ENCODE peak calls at places on chromosomes 1 and 21, in nine cellular contexts. One of them, this sample, is unnamed.

GRCh38 chr1:213535679-213536078 is 452.1 kb upstream of the PROX1 start:
- DNase-seq in right lobe of liver: no peak
- DNase-seq in esophagus muscularis mucosa: no peak
- DNase-seq in 8988T: no peak
- DNase-seq in thoracic aorta: no peak
- DNase-seq in fibroblast of pulmonary artery: no peak
- DNase-seq in amygdala: no peak
- DNase-seq in hippocampal formation: no peak
- DNase-seq in NCI-H1092 treated with DMSO at 0.1 percent for 48 hours: no peak
- DNase-seq in this sample: no peak

GRCh38 chr1:29849038-29849750 is 612.9 kb downstream of the PTPRU start:
- DNase-seq in right lobe of liver: no peak
- DNase-seq in esophagus muscularis mucosa: no peak
- DNase-seq in 8988T: no peak
- DNase-seq in thoracic aorta: no peak
- DNase-seq in fibroblast of pulmonary artery: peak; percentile 44
- DNase-seq in amygdala: no peak
- DNase-seq in hippocampal formation: no peak
- DNase-seq in NCI-H1092 treated with DMSO at 0.1 percent for 48 hours: peak; percentile 62
- DNase-seq in this sample: peak; percentile 65

GRCh38 chr21:42437786-42438185 is 34.1 kb downstream of the UBASH3A start:
- DNase-seq in right lobe of liver: no peak
- DNase-seq in esophagus muscularis mucosa: no peak
- DNase-seq in 8988T: no peak
- DNase-seq in thoracic aorta: no peak
- DNase-seq in fibroblast of pulmonary artery: peak; percentile 14
- DNase-seq in amygdala: no peak
- DNase-seq in hippocampal formation: no peak
- DNase-seq in NCI-H1092 treated with DMSO at 0.1 percent for 48 hours: no peak
- DNase-seq in this sample: no peak

GRCh38 chr1:33327587-33328325 is 6.9 kb upstream of the A3GALT2 start:
- DNase-seq in right lobe of liver: no peak
- DNase-seq in esophagus muscularis mucosa: no peak
- DNase-seq in 8988T: no peak
- DNase-seq in thoracic aorta: no peak
- DNase-seq in fibroblast of pulmonary artery: peak; percentile 95
- DNase-seq in amygdala: no peak
- DNase-seq in hippocampal formation: no peak
- DNase-seq in NCI-H1092 treated with DMSO at 0.1 percent for 48 hours: peak; percentile 76
- DNase-seq in this sample: no peak

GRCh38 chr1:81478217-81478616 is 322.5 kb upstream of the ADGRL2 start:
- DNase-seq in right lobe of liver: no peak
- DNase-seq in esophagus muscularis mucosa: no peak
- DNase-seq in 8988T: no peak
- DNase-seq in thoracic aorta: no peak
- DNase-seq in fibroblast of pulmonary artery: no peak
- DNase-seq in amygdala: no peak
- DNase-seq in hippocampal formation: peak; percentile 34
- DNase-seq in NCI-H1092 treated with DMSO at 0.1 percent for 48 hours: peak; percentile 77
- DNase-seq in this sample: no peak

GRCh38 chr1:43373034-43373940 is 5.5 kb upstream of the ELOVL1 start:
- DNase-seq in right lobe of liver: peak; percentile 32
- DNase-seq in esophagus muscularis mucosa: no peak
- DNase-seq in 8988T: no peak
- DNase-seq in thoracic aorta: no peak
- DNase-seq in fibroblast of pulmonary artery: peak; percentile 75
- DNase-seq in amygdala: no peak
- DNase-seq in hippocampal formation: no peak
- DNase-seq in NCI-H1092 treated with DMSO at 0.1 percent for 48 hours: no peak
- DNase-seq in this sample: no peak

GRCh38 chr1:1777950-1778826 is at the start of gene NADK:
- DNase-seq in right lobe of liver: peak; percentile 75
- DNase-seq in esophagus muscularis mucosa: no peak
- DNase-seq in 8988T: peak; percentile 78
- DNase-seq in thoracic aorta: no peak
- DNase-seq in fibroblast of pulmonary artery: peak; percentile 50
- DNase-seq in amygdala: peak; percentile 27
- DNase-seq in hippocampal formation: no peak
- DNase-seq in NCI-H1092 treated with DMSO at 0.1 percent for 48 hours: peak; percentile 12
- DNase-seq in this sample: peak; percentile 38

GRCh38 chr1:59819566-59820438 is 5.1 kb downstream of the HOOK1 start:
- DNase-seq in right lobe of liver: no peak
- DNase-seq in esophagus muscularis mucosa: no peak
- DNase-seq in 8988T: no peak
- DNase-seq in thoracic aorta: no peak
- DNase-seq in fibroblast of pulmonary artery: no peak
- DNase-seq in amygdala: no peak
- DNase-seq in hippocampal formation: no peak
- DNase-seq in NCI-H1092 treated with DMSO at 0.1 percent for 48 hours: no peak
- DNase-seq in this sample: no peak

GRCh38 chr1:231923461-231924132 is 297.0 kb downstream of the DISC1 start:
- DNase-seq in right lobe of liver: no peak
- DNase-seq in esophagus muscularis mucosa: no peak
- DNase-seq in 8988T: no peak
- DNase-seq in thoracic aorta: no peak
- DNase-seq in fibroblast of pulmonary artery: no peak
- DNase-seq in amygdala: no peak
- DNase-seq in hippocampal formation: peak; percentile 64
- DNase-seq in NCI-H1092 treated with DMSO at 0.1 percent for 48 hours: no peak
- DNase-seq in this sample: no peak

GRCh38 chr1:9770276-9770675 is 53.5 kb downstream of the CLSTN1 start:
- DNase-seq in right lobe of liver: no peak
- DNase-seq in esophagus muscularis mucosa: no peak
- DNase-seq in 8988T: no peak
- DNase-seq in thoracic aorta: no peak
- DNase-seq in fibroblast of pulmonary artery: no peak
- DNase-seq in amygdala: no peak
- DNase-seq in hippocampal formation: no peak
- DNase-seq in NCI-H1092 treated with DMSO at 0.1 percent for 48 hours: no peak
- DNase-seq in this sample: no peak

GRCh38 chr1:234658143-234658542 is 48.2 kb upstream of the IRF2BP2 start:
- DNase-seq in right lobe of liver: peak; percentile 80
- DNase-seq in esophagus muscularis mucosa: peak; percentile 74
- DNase-seq in 8988T: no peak
- DNase-seq in thoracic aorta: no peak
- DNase-seq in fibroblast of pulmonary artery: peak; percentile 61
- DNase-seq in amygdala: no peak
- DNase-seq in hippocampal formation: no peak
- DNase-seq in NCI-H1092 treated with DMSO at 0.1 percent for 48 hours: no peak
- DNase-seq in this sample: no peak

GRCh38 chr1:53547321-53547720 is 88.1 kb downstream of the DMRTB1 start:
- DNase-seq in right lobe of liver: no peak
- DNase-seq in esophagus muscularis mucosa: no peak
- DNase-seq in 8988T: no peak
- DNase-seq in thoracic aorta: no peak
- DNase-seq in fibroblast of pulmonary artery: no peak
- DNase-seq in amygdala: no peak
- DNase-seq in hippocampal formation: no peak
- DNase-seq in NCI-H1092 treated with DMSO at 0.1 percent for 48 hours: no peak
- DNase-seq in this sample: no peak

GRCh38 chr21:38241029-38241740 is 15.6 kb upstream of the KCNJ15 start:
- DNase-seq in right lobe of liver: no peak
- DNase-seq in esophagus muscularis mucosa: no peak
- DNase-seq in 8988T: no peak
- DNase-seq in thoracic aorta: peak; percentile 16
- DNase-seq in fibroblast of pulmonary artery: peak; percentile 67
- DNase-seq in amygdala: no peak
- DNase-seq in hippocampal formation: no peak
- DNase-seq in NCI-H1092 treated with DMSO at 0.1 percent for 48 hours: no peak
- DNase-seq in this sample: no peak

GRCh38 chr1:202234331-202235002 is 40.9 kb downstream of the LGR6 start:
- DNase-seq in right lobe of liver: no peak
- DNase-seq in esophagus muscularis mucosa: no peak
- DNase-seq in 8988T: no peak
- DNase-seq in thoracic aorta: no peak
- DNase-seq in fibroblast of pulmonary artery: no peak
- DNase-seq in amygdala: no peak
- DNase-seq in hippocampal formation: no peak
- DNase-seq in NCI-H1092 treated with DMSO at 0.1 percent for 48 hours: no peak
- DNase-seq in this sample: no peak

This sample was measured in HAP-1.